ENCODE peak calls at places on chromosomes 3 and 15, in six cellular contexts. F is fibroblast of villous mesenchyme, X is dorsolateral prefrontal cortex, R is AG09319, G is cardiac muscle cell, L is nephron progenitor cell. U is an unnamed sample.

GRCh38 chr3:42012378-42012934 is 50.6 kb upstream of the ULK4 start:
- DNase-seq in L (no peak), X (no peak), R (no peak), G (no peak), F (no peak), U (no peak)

GRCh38 chr15:63492541-63493077 is 11.8 kb upstream of the USP3 start:
- DNase-seq in X (no peak), R (no peak), G (no peak), F (peak), L (no peak), U (peak)

GRCh38 chr3:36942632-36943248 is 2.1 kb downstream of the TRANK1 start:
- DNase-seq in X (no peak), L (no peak), F (no peak), R (no peak), G (no peak), U (no peak)

GRCh38 chr3:76765526-76765925 is 274.4 kb upstream of the ROBO2 start:
- DNase-seq in G (no peak), L (no peak), X (no peak), F (no peak), R (no peak), U (no peak)

GRCh38 chr15:90126457-90127435 is 24.5 kb upstream of the IDH2 start:
- DNase-seq in G (peak), R (no peak), F (no peak), X (no peak), L (peak), U (no peak)

GRCh38 chr3:127183931-127184869 is 8.7 kb upstream of the PRR23E start:
- DNase-seq in G (no peak), F (no peak), R (no peak), L (no peak), X (peak), U (no peak)

GRCh38 chr3:86995537-86995936 is 4.6 kb upstream of the VGLL3 start:
- DNase-seq in F (peak), X (no peak), G (no peak), R (peak), L (no peak), U (peak)

GRCh38 chr15:65069179-65069578 is 1.4 kb upstream of the RASL12 start:
- DNase-seq in X (no peak), L (no peak), F (peak), R (peak), G (no peak), U (no peak)

GRCh38 chr15:77251662-77252061 is 168.2 kb downstream of the PEAK1 start:
- DNase-seq in F (no peak), R (no peak), L (peak), X (no peak), G (no peak), U (peak)

GRCh38 chr15:83380682-83381081 is 66.5 kb upstream of the SH3GL3 start:
- DNase-seq in G (peak), R (no peak), F (peak), L (peak), X (no peak), U (peak)

GRCh38 chr3:134003066-134003465 is 26.7 kb downstream of the SLCO2A1 start:
- DNase-seq in R (no peak), L (no peak), F (no peak), X (no peak), G (no peak), U (no peak)

GRCh38 chr15:63043391-63044076 is 987 bp downstream of the TPM1 start:
- DNase-seq in X (no peak), L (peak), R (no peak), F (peak), G (no peak), U (no peak)

DNA sequence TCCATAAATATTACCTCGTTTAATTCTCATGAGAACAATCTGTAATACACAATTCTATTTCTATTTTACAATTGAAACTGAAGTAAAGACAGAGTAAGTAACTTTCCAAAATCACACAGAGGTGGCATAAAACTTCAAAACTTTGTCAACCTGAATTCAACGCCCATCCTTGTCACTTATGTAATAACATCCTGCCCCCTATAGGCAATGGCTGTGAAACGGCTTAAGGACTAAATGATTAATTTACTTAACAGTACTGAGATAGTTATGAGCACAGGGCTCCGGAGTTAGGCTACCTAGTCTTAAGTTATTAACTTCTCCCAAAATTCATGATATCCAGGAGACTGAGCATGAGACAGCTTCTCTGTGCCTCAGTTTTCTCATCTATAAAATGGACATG is 293.1 kb upstream of the CHRM5 start:
- DNase-seq in G (peak), X (no peak), F (peak), R (no peak), L (no peak), U (peak)
- TF ChIP-seq CTCF in G (peak), X (peak), F (peak), R (peak), L (peak), U (peak)

DNA sequence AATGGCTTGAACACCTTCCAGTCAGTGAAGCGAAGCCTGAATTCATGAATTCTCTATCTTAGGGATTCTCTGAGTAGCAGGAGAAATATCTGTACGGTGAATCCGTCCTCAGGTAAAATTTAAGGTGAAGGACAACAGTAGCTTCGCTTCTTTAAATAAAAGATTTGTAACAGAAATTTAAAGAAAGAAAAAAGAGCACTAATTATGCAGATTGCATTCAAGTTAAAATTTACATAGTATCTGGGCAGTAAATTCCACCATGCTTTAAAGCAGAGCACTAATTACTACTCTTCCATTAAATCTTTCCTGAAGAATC is 282.6 kb downstream of the FGF12 start:
- DNase-seq in R (no peak), L (no peak), X (no peak), G (no peak), F (no peak), U (no peak)
- TF ChIP-seq CTCF in R (no peak), L (peak), X (peak), G (no peak), F (no peak), U (no peak)

DNA sequence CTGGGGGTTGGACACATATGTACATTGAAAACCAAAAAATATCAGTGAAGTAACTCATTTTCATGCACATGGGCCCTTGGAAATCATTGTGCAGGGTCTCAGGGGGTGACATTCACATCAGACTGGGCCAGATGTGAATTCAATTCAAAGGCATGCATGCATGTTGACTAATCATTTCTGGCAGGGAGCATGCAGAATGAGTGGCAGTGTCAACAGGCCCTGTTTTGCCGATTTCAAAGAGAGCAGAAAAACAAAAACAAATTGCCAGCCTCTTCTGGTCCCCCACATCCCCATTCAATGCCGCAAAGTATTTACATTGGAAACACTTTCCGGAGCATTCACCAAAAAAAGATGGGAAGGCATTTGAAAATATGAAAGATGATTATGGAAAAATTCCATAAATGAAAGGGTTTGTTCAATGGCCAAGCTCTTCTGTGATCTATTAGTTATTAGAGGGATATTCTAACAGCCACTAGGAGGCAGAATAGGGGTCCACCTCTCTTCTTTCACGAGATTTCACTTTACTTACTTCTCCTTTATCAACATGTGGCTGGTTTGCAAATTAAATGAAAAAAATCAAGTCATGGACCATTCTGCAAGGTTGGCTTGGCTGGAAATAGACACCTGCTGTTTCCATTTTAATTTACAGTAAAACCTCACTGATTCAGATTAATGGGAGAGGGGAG is 119.9 kb upstream of the FEZF2 start:
- DNase-seq in G (no peak), X (no peak), F (no peak), R (no peak), L (no peak), U (peak)
- TF ChIP-seq CTCF in G (peak), X (no peak), F (peak), R (peak), L (peak), U (no peak)

DNA sequence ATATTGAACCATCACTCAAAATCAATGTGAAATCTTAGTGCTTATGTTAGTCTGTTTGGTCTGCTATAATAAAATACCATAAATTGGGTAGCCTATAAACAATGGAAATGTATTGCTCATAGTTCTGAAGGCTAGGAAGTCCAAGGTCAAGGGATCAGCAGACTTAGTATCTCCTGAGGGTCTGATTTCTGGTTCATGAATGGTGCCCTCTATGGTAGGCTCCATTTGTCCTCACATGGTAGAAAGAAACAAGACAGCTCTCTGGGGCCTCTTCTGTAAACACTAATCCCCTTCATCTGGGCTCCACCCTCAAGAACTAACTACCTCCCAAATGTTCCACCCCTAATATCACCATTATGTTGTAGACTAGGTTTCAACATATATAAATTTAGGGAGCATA is 15.0 kb upstream of the EOMES start:
- DNase-seq in R (no peak), G (no peak), X (no peak), L (no peak), F (no peak), U (no peak)
- TF ChIP-seq CTCF in R (no peak), G (no peak), X (no peak), L (no peak), F (no peak), U (no peak)

DNA sequence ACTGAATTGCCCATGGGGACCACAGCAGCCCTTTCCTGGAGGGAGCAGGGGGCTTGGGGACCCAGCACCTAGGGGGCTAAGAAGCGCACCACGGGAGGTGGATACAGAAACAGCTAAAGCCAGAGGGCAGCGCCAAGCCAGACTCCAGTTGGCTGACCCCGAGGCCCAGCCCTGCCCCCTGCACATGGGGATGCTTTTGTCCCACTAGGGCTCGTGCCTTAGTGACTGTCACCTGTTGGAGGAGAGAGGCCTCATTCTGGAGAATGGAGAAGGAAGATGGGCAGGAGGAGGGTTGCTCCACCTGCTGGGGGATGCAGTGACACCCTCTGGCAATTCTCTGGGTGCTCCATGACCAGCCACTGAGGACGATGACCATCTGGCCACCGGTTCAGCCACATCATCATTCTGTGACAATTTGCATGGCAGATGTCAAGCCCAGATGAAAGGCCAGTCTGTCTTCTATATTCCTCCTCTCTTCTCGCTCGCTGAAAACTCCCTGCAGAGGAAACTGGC is 167.8 kb upstream of the TLE3 start:
- DNase-seq in G (no peak), L (no peak), R (no peak), F (no peak), X (no peak), U (no peak)
- TF ChIP-seq CTCF in G (peak), L (no peak), R (no peak), F (peak), X (no peak), U (no peak)

DNA sequence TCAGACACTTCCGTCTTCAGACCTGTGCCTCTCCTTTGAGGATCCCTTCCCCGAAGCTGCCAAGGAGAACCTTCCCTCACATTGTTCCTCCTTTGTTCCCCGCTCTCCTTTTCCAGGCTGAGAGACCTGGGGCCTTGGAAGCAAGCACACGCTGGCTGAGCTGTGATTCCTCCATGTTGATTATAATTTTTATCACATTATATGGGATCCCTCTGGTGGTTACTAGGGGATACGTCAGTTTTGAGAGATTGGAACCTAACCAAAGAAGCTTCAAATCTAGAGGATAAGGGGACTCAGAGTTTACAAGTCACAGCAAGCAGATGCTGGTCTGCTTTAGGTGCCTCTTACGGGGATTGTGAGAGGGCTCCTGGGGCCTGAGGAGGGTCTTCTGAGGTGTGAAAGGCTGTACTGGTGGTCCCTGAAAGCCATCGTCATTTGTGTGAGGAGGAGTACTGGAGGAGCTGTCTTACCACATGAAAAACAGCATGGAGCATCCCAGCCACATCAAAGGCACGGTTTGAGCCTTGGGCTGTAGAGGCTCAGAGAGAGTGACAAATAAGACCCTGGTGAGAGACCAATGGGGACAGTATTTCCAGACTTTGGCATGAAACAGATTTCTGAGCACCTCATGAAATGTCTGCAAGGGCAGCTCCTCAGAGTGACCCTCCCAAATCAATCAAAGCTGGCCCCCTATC is 760.1 kb upstream of the CFAP20DC start:
- DNase-seq in X (no peak), L (no peak), G (no peak), R (peak), F (peak), U (peak)
- TF ChIP-seq CTCF in X (peak), L (no peak), G (peak), R (peak), F (peak), U (peak)

GRCh38 chr3:151009430-151009829 is 36.9 kb upstream of the CLRN1 start:
- DNase-seq in R (no peak), L (no peak), X (no peak), F (no peak), G (no peak), U (no peak)

GRCh38 chr3:151009981-151010380 is 37.5 kb upstream of the CLRN1 start:
- DNase-seq in R (no peak), X (no peak), L (no peak), G (no peak), F (no peak), U (peak)

GRCh38 chr3:151011427-151011826 is 38.9 kb upstream of the CLRN1 start:
- DNase-seq in G (peak), R (no peak), F (peak), L (no peak), X (no peak), U (peak)

GRCh38 chr3:151012753-151013152 is 40.2 kb upstream of the CLRN1 start:
- DNase-seq in X (no peak), F (no peak), G (no peak), R (no peak), L (no peak), U (no peak)

DNA sequence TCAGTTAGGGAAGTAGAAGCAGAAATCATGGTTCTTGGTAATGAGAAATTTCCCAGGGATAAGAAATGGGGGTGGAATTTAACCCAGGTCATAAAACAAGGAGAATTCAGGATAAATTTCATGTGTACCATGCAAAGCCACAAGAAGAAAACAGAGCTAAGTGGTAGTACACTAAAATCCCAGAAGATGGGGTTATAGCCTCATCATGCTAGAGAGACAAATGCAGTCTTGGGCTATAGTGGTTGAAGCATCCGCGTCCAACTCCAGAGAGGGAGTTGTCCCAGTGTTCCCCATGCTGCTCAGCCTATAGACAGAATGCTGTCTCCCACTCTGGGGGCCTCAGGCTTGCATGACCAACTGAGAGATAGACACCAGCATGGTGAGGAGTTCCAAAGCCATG is 36.2 kb upstream of the CLRN1 start:
- DNase-seq in F (peak), G (peak), X (no peak), L (no peak), R (no peak), U (peak)
- TF ChIP-seq CTCF in F (peak), G (peak), X (no peak), L (peak), R (peak), U (peak)

DNA sequence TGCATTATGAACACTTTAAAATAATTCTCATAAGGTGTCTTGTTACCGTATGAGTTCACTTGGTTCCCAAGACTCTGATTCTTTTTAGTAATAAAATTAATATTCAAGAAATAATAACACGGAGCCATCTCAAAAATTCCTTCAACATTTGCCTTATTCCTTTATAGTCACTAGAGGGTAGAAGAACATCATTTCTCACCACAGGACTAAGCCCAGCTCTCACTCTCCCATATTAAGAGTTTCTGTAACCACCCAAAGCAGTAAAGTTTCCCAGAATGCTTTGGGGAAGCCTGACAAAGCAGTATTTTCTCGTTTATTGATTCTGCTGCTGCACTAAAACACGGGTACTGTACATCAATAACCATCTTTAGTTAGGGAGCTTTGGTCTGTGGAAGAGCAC is 114.9 kb downstream of the MCTP2 start:
- DNase-seq in F (peak), R (no peak), L (no peak), X (no peak), G (no peak), U (no peak)
- TF ChIP-seq CTCF in F (peak), R (no peak), L (no peak), X (no peak), G (no peak), U (no peak)